ENCODE peak calls at places on chromosomes 2 and 18, in nine cellular contexts. Y is GM23248, Z is K562, X is thoracic aorta, G is adrenal gland, V is aorta, D is upper lobe of right lung, I is A549, E is H9. W is an unnamed sample. For H3K4me1, the result is how much of the 10 kb centered on the place peaks cover.

GRCh38 chr2:172704072-172704936 is 31.3 kb upstream of the RAPGEF4 start:
- DNase-seq in X (no peak), G (no peak), D (no peak), Z (peak), V (no peak), Y (peak), I (peak), E (no peak), W (peak)

GRCh38 chr18:11246466-11246865 is 97.1 kb upstream of the PIEZO2 start:
- DNase-seq in G (no peak), Y (peak), D (no peak), E (no peak), I (no peak), Z (no peak), X (no peak), V (no peak), W (no peak)

GRCh38 chr2:212030709-212031108 is 507.9 kb downstream of the ERBB4 start:
- DNase-seq in X (no peak), D (no peak), G (no peak), Y (no peak), I (no peak), V (no peak), Z (no peak), E (no peak), W (no peak)

GRCh38 chr2:207950063-207950760 is 75.1 kb downstream of the PLEKHM3 start:
- DNase-seq in D (no peak), V (no peak), X (no peak), Z (no peak), E (no peak), I (no peak), G (no peak), Y (no peak), W (no peak)

GRCh38 chr2:108586116-108586515 is 51.8 kb downstream of the LIMS1 start:
- DNase-seq in Y (peak), E (no peak), G (no peak), D (no peak), I (no peak), V (no peak), Z (no peak), X (no peak), W (no peak)

GRCh38 chr18:12369211-12369610 is 7.8 kb downstream of the AFG3L2 start:
- DNase-seq in Y (no peak), G (no peak), I (no peak), X (no peak), Z (no peak), D (no peak), E (no peak), V (no peak), W (no peak)

GRCh38 chr2:96816836-96817702 is 1.0 kb downstream of the CNNM3 start:
- DNase-seq in Z (peak), D (no peak), I (no peak), Y (peak), G (no peak), V (no peak), E (no peak), X (no peak), W (no peak)

GRCh38 chr2:240023792-240024191 is 1.4 kb downstream of the NDUFA10 start:
- DNase-seq in Z (no peak), E (no peak), D (no peak), G (no peak), I (no peak), V (no peak), Y (peak), X (no peak), W (no peak)

GRCh38 chr2:27681844-27682243 is 18.2 kb downstream of the SLC4A1AP start:
- DNase-seq in E (no peak), V (no peak), Y (peak), I (no peak), X (no peak), D (no peak), G (no peak), Z (no peak), W (no peak)

GRCh38 chr18:79571221-79572092 is 108.1 kb upstream of the CTDP1 start:
- DNase-seq in Y (no peak), X (no peak), G (no peak), D (peak), E (peak), V (no peak), I (no peak), Z (no peak), W (no peak)

GRCh38 chr18:57466745-57467144 is 31.6 kb downstream of the ONECUT2 start:
- DNase-seq in Y (no peak), G (no peak), X (no peak), D (no peak), E (peak), Z (no peak), I (no peak), V (no peak), W (no peak)

GRCh38 chr2:54724560-54725342 is 1.3 kb downstream of the EML6 start:
- DNase-seq in G (peak), Z (peak), Y (peak), I (peak), V (peak), X (no peak), D (peak), E (peak), W (no peak)

GRCh38 chr2:174779361-174779928 is 15.2 kb upstream of the CHRNA1 start:
- DNase-seq in G (no peak), Y (peak), I (no peak), D (no peak), X (no peak), V (no peak), E (no peak), Z (no peak), W (no peak)

GRCh38 chr2:238670341-238670681 is 177.6 kb upstream of the TWIST2 start:
- DNase-seq in Y (no peak), I (no peak), D (no peak), V (no peak), Z (no peak), G (no peak), X (no peak), E (no peak), W (no peak)
- H3K4me1 ChIP-seq in Y (under half), I (under half), D (under half), V (under half), Z (under half), G (under half), X (under half), E (under half), W (under half)

DNA sequence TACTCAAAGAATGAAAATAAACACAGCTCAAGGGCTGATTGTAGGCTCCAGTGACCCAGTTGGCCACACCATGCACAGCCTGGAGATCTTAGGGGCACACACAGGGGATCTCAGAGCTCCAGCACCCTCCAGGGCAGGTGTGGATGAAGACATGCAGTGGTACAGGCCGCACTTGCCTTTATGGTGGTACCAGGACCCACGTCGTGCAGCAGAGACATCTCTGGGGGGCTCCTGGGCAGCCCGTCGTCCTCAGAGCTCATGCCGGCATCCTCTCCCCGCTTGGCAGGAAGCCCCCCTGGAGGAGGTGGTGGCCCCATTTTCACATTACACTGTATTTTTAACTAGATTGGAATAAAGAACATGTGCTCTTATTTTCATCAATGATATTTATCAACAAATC is 101.2 kb upstream of the MGAT4A start:
- DNase-seq in D (no peak), I (no peak), X (no peak), G (no peak), E (no peak), V (no peak), Y (no peak), Z (no peak), W (no peak)
- H3K4me1 ChIP-seq in D (under half), I (under half), X (under half), G (under half), E (under half), V (under half), Y (under half), Z (under half), W (under half)

GRCh38 chr2:181311841-181312240 is 145.3 kb upstream of the ITGA4 start:
- DNase-seq in D (no peak), I (no peak), V (no peak), Z (no peak), Y (no peak), X (no peak), G (no peak), E (no peak), W (no peak)

GRCh38 chr2:181309576-181309975 is 147.6 kb upstream of the ITGA4 start:
- DNase-seq in Z (no peak), I (no peak), X (no peak), E (no peak), Y (no peak), G (no peak), V (no peak), D (no peak), W (no peak)

GRCh38 chr2:181312515-181312927 is 144.7 kb upstream of the ITGA4 start:
- DNase-seq in D (no peak), I (no peak), Y (no peak), G (no peak), V (no peak), E (no peak), Z (no peak), X (no peak), W (no peak)

GRCh38 chr2:181309161-181309560 is 148.0 kb upstream of the ITGA4 start:
- DNase-seq in X (no peak), V (no peak), Z (no peak), G (no peak), E (no peak), Y (no peak), D (no peak), I (no peak), W (no peak)

DNA sequence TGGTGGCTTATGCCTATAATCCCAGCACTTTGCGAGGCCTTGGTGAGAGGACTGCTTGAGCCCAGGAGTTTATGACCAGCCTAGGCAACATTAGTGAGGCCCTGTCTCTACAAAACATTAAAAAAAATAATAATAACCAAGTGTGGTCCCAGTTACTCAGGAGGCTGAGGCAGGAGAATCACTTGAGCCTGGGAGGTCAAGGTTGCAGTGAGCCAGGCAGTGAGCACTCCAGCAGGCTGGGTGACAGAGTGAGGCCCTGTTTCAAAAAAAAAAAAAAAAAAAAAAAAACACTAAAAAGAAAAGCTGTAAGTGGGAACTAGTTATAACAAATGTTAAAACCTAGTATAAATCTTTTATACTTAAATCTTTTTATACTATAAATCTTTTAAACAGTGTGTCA is 146.2 kb upstream of the ITGA4 start:
- DNase-seq in I (no peak), E (no peak), Z (no peak), V (no peak), G (no peak), Y (no peak), X (no peak), D (no peak), W (no peak)
- H3K4me1 ChIP-seq in I (under half), E (under half), Z (under half), V (under half), G (under half), Y (under half), X (under half), D (under half), W (under half)

GRCh38 chr2:127102464-127103242 is 4.3 kb downstream of the BIN1 start:
- DNase-seq in I (no peak), D (no peak), X (no peak), E (peak), G (no peak), Z (no peak), V (peak), Y (no peak), W (no peak)

GRCh38 chr2:127101756-127102463 is 5.0 kb downstream of the BIN1 start:
- DNase-seq in I (no peak), X (no peak), Y (no peak), E (no peak), V (no peak), Z (no peak), G (peak), D (no peak), W (no peak)

GRCh38 chr2:127104166-127104660 is 2.7 kb downstream of the BIN1 start:
- DNase-seq in Z (no peak), D (no peak), G (no peak), I (no peak), X (no peak), Y (no peak), V (peak), E (peak), W (no peak)

GRCh38 chr2:127104881-127105655 is 1.9 kb downstream of the BIN1 start:
- DNase-seq in D (no peak), I (no peak), Y (peak), V (peak), E (peak), X (no peak), Z (no peak), G (peak), W (no peak)

DNA sequence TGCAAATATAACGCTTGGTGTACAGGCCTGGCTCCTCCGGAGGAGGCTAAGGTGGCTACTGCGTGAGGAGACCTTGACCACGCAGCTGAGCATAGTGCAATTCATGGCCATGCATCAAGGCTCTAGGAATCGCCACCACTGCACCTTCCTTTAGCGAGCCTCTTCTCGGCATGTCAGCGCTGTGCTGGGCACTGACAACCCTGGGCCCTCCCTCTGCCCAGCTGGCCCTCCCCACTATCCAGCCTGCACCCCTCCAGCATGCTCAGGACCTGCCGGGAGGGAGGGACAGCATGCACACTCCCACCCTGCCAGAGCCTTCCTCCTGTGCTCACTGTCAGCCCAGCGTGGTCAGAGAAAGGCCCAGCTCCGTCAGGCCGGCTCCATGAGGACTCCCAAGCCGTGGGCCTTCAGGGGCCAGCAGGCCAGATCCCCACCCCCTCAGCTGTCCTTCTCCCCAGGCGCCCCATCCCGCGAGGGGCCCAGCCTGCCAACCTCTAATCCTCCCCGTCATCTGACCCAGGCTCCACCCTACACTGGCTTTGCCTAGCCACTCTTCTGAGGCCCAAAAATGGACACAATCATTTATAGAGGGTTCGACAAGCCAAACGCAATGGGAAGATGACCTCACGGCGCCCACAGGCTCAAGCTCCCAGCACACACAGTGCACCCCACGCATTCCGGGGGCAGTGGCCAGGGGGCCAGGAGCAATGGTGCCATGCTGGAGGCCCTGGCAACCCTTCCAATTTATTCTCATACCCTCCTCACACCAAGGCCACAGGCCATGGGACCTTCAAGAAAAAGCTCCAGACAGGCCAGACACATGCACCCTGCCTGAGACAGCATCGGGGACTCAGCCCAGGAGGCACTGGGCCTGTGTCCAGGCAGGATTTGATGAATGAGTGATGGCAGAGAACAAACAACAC is 3.5 kb downstream of the BIN1 start:
- DNase-seq in I (no peak), D (no peak), V (peak), G (peak), Y (no peak), Z (no peak), E (peak), X (no peak), W (no peak)
- H3K4me1 ChIP-seq in I (half or more), D (under half), V (under half), G (half or more), Y (under half), Z (under half), E (under half), X (under half), W (under half)

GRCh38 chr2:227513113-227513512 is 41.2 kb downstream of the AGFG1 start:
- DNase-seq in E (no peak), D (no peak), V (no peak), Y (peak), Z (no peak), G (no peak), X (no peak), I (no peak), W (no peak)
- H3K4me1 ChIP-seq in E (under half), D (half or more), V (under half), Y (half or more), Z (under half), G (half or more), X (half or more), I (half or more), W (under half)

DNA sequence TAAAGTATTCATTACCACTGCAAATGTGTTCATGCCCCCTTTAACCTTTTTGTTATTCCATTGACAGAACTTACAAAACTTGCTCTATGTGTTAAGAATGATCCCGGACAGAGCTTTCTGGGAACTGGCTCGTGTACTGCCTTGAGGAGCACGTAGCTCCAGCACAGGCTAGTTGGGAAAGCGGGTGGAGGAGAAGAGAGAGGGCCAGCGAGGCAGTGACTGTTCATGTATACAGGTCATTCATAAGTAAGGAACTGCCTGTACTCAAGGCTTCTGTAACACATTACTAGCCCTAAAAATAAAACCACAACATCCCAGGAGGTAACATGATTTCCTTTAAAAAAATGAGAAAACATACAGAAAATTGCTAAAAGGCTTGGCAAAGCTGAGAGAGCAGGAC is 109.0 kb downstream of the STK39 start:
- DNase-seq in E (no peak), Y (no peak), Z (no peak), I (no peak), X (no peak), G (no peak), V (no peak), D (no peak), W (no peak)
- H3K4me1 ChIP-seq in E (under half), Y (under half), Z (under half), I (under half), X (under half), G (under half), V (under half), D (under half), W (under half)

GRCh38 chr2:181780159-181781081 is 100.1 kb upstream of the NEUROD1 start:
- DNase-seq in Z (no peak), V (no peak), D (no peak), E (no peak), X (no peak), G (peak), Y (no peak), I (no peak), W (no peak)
- H3K4me1 ChIP-seq in Z (under half), V (under half), D (under half), E (under half), X (under half), G (under half), Y (under half), I (half or more), W (under half)

W was measured in iPS DF 6.9.